ENCODE peak calls at places on chromosome X, in seven cellular contexts. Z, E, A, B, T, W and M are unnamed samples.
A peak's percentile ranks its signal among the peaks of the same experiment; 100 is the strongest.

GRCh38 chrX:51148848-51149247 is 183.8 kb upstream of the NUDT10 start:
- DNase-seq in Z (no peak), E (no peak), A (peak; percentile 2), B (no peak), T (peak; percentile 8), W (peak; percentile 1), M (no peak)

GRCh38 chrX:48490661-48491060 is 14.7 kb downstream of the FTSJ1 start:
- DNase-seq in Z (no peak), E (no peak), A (peak; percentile 43), B (no peak), T (peak; percentile 49), W (peak; percentile 40), M (no peak)

GRCh38 chrX:78593701-78594100 is 65.4 kb downstream of the RTL3 start:
- DNase-seq in Z (no peak), E (no peak), A (no peak), B (no peak), T (no peak), W (no peak), M (no peak)

GRCh38 chrX:34734383-34734782 is 77.3 kb upstream of the TMEM47 start:
- DNase-seq in Z (no peak), E (no peak), A (peak; percentile 36), B (no peak), T (peak; percentile 38), W (peak; percentile 27), M (peak; percentile 2)

GRCh38 chrX:821311-822178 is 191.0 kb downstream of the SHOX start:
- DNase-seq in Z (no peak), E (no peak), A (no peak), B (no peak), T (no peak), W (no peak), M (peak; percentile 54)

GRCh38 chrX:104430720-104431119 is 135.3 kb upstream of the IL1RAPL2 start:
- DNase-seq in Z (no peak), E (no peak), A (no peak), B (no peak), T (no peak), W (no peak), M (no peak)

GRCh38 chrX:79400618-79401017 is 33.5 kb upstream of the ITM2A start:
- DNase-seq in Z (no peak), E (no peak), A (no peak), B (no peak), T (no peak), W (no peak), M (no peak)

GRCh38 chrX:28880136-28880535 is 292.9 kb downstream of the IL1RAPL1 start:
- DNase-seq in Z (no peak), E (no peak), A (peak; percentile 69), B (no peak), T (peak; percentile 10), W (peak; percentile 46), M (peak; percentile 20)

GRCh38 chrX:22247169-22247568 is 25.5 kb upstream of the CBLL2 start:
- DNase-seq in Z (no peak), E (no peak), A (peak; percentile 63), B (no peak), T (no peak), W (peak; percentile 28), M (no peak)

GRCh38 chrX:81195712-81196111 is 6.0 kb downstream of the HMGN5 start:
- DNase-seq in Z (peak; percentile 50), E (no peak), A (peak; percentile 23), B (no peak), T (peak; percentile 63), W (peak; percentile 70), M (no peak)

GRCh38 chrX:12236156-12236555 is 97.9 kb downstream of the FRMPD4 start:
- DNase-seq in Z (no peak), E (no peak), A (no peak), B (no peak), T (no peak), W (no peak), M (no peak)

GRCh38 chrX:53642326-53642725 is 44.2 kb downstream of the HUWE1 start:
- DNase-seq in Z (no peak), E (no peak), A (no peak), B (no peak), T (no peak), W (no peak), M (no peak)

GRCh38 chrX:13898603-13899002 is 81.7 kb upstream of the GPM6B start:
- DNase-seq in Z (no peak), E (no peak), A (peak; percentile 24), B (no peak), T (peak; percentile 85), W (peak; percentile 73), M (no peak)

GRCh38 chrX:15425024-15425423 is 40.8 kb upstream of the VEGFD start:
- DNase-seq in Z (no peak), E (no peak), A (no peak), B (no peak), T (no peak), W (no peak), M (no peak)

GRCh38 chrX:13087322-13088154 is 43.1 kb upstream of the FAM9C start:
- DNase-seq in Z (no peak), E (no peak), A (peak; percentile 75), B (no peak), T (no peak), W (peak; percentile 76), M (peak; percentile 36)

GRCh38 chrX:83008415-83008814 is 499.7 kb upstream of the POU3F4 start:
- DNase-seq in Z (no peak), E (no peak), A (no peak), B (no peak), T (peak; percentile 1), W (peak; percentile 5), M (no peak)

GRCh38 chrX:134026732-134027311 is 41.4 kb upstream of the GPC3 start:
- DNase-seq in Z (peak; percentile 46), E (no peak), A (peak; percentile 5), B (no peak), T (peak; percentile 49), W (peak; percentile 17), M (no peak)

GRCh38 chrX:2499507-2499906 is 1.3 kb downstream of the DHRSX start:
- DNase-seq in Z (no peak), E (no peak), A (no peak), B (peak; percentile 21), T (no peak), W (no peak), M (no peak)

GRCh38 chrX:24216827-24217226 is 67.3 kb downstream of the ZFX start:
- DNase-seq in Z (no peak), E (no peak), A (no peak), B (no peak), T (no peak), W (no peak), M (no peak)

GRCh38 chrX:103780701-103781402 is 4.2 kb downstream of the PLP1 start:
- DNase-seq in Z (no peak), E (no peak), A (no peak), B (no peak), T (no peak), W (no peak), M (no peak)

GRCh38 chrX:11666180-11666579 is 460 bp upstream of the ARHGAP6 start:
- DNase-seq in Z (no peak), E (no peak), A (no peak), B (no peak), T (no peak), W (no peak), M (no peak)

GRCh38 chrX:72269671-72270251 is 7.3 kb downstream of the RPS4X start:
- DNase-seq in Z (no peak), E (no peak), A (peak; percentile 76), B (no peak), T (peak; percentile 80), W (peak; percentile 72), M (peak; percentile 39)

GRCh38 chrX:2561461-2561860 is 60.7 kb upstream of the DHRSX start:
- DNase-seq in Z (no peak), E (no peak), A (no peak), B (no peak), T (no peak), W (no peak), M (no peak)

GRCh38 chrX:40109288-40110008 is 11.7 kb upstream of the BCOR start:
- DNase-seq in Z (peak; percentile 75), E (peak; percentile 73), A (peak; percentile 64), B (peak; percentile 82), T (peak; percentile 53), W (peak; percentile 72), M (no peak)

GRCh38 chrX:67720344-67720743 is 176.5 kb downstream of the AR start:
- DNase-seq in Z (no peak), E (no peak), A (peak; percentile 44), B (no peak), T (peak; percentile 36), W (no peak), M (no peak)

DNA sequence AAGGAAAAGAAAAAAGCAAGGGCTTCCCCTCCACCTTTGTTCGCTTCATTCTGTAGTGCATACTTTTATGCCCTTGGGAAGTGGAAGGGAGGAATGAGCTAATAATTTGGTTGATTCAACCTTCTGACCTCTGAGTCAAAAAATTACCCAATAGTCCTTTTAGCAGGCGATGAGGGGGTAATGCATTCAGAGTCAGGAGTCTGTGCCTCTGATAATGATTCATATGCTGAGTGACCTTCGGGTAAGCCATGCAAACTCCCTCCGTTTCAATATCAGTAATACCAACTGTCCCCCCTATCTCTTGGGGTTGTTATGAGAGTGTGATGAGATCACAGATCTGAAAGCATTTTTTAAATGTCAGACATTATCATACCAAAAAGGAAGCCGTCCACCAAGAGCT is 41.6 kb upstream of the ACSL4 start:
- DNase-seq in Z (no peak), E (no peak), A (peak; percentile 73), B (no peak), T (peak; percentile 90), W (peak; percentile 91), M (peak; percentile 50)
- H3K4me3 ChIP-seq in Z (no peak overlapping the region), E (no peak overlapping the region), A (no peak overlapping the region), B (no peak overlapping the region), T (no peak overlapping the region), W (no peak overlapping the region), M (no peak overlapping the region)

GRCh38 chrX:153646620-153647373 is at the start of gene DUSP9:
- DNase-seq in Z (peak; percentile 46), E (peak; percentile 40), A (peak; percentile 21), B (peak; percentile 64), T (peak; percentile 2), W (peak; percentile 15), M (no peak)
- H3K4me3 ChIP-seq in Z (no peak within 1 kb of the TSS), E (peak within 1 kb of the TSS; percentile 23), A (no peak within 1 kb of the TSS), B (peak within 1 kb of the TSS; percentile 14), T (no peak within 1 kb of the TSS), W (no peak within 1 kb of the TSS), M (peak within 1 kb of the TSS; percentile 1)

DNA sequence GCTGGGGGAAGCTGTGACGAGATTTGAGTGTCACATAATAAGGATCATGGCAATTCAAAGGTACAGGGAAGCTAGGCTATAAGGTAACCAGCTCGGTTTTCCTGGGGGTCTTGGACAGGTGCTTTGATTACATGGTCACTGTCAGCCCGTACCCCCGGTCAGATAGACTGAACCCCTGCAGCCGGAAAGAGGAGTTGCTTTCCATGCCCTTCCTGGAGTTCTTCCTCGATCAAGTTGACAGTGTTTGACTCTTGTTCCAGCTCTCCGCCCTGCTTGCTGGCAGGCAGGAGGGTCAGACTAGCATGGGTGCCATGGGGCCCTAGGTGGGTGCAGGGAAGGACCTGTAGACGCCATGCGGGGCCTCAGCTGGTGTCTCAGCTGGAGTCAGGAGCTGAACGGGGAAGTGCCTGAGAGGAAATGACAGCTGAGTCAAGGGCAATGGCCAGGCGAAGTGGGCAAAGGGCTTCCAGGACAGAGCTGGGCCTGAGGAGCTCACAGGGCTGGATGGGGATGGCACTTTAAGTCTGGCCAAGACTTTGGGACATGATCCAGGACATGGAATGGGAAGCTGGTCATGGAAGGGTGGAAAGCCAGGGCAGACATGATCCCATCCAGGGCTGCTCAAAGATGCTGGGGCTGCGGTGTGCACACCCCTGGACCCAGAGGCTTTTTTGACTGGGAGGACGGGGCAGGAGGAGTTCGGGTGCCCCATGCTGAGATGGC is 1.6 kb downstream of the TMEM187 start:
- DNase-seq in Z (no peak), E (no peak), A (no peak), B (no peak), T (no peak), W (no peak), M (no peak)
- H3K4me3 ChIP-seq in Z (no peak overlapping the region), E (peak overlapping the region; percentile 74), A (no peak overlapping the region), B (peak overlapping the region; percentile 56), T (no peak overlapping the region), W (peak overlapping the region; percentile 59), M (no peak overlapping the region)

GRCh38 chrX:42585842-42586621 is 191.9 kb downstream of the PPP1R2C start:
- DNase-seq in Z (no peak), E (no peak), A (no peak), B (no peak), T (no peak), W (peak; percentile 32), M (no peak)
- H3K4me3 ChIP-seq in Z (no peak overlapping the region), E (no peak overlapping the region), A (no peak overlapping the region), B (no peak overlapping the region), T (no peak overlapping the region), W (no peak overlapping the region), M (no peak overlapping the region)